ENCODE peak calls at places on chromosome 11, in five cellular contexts. O is endothelial cell, Q is mammary epithelial cell, F is EL, X is NCI-H1092. M is an unnamed sample.

GRCh38 chr11:96246718-96247540 is 96.1 kb downstream of the MAML2 start:
- DNase-seq in O (no peak), Q (peak; percentile 72), F (no peak), X (no peak), M (peak; percentile 38)

GRCh38 chr11:2580061-2580421 is 119.8 kb downstream of the KCNQ1OT1 start:
- DNase-seq in O (no peak), Q (no peak), F (no peak), X (no peak), M (no peak)

GRCh38 chr11:83502041-83502440 is 215.9 kb upstream of the CCDC90B start:
- DNase-seq in O (no peak), Q (no peak), F (no peak), X (no peak), M (no peak)

GRCh38 chr11:69818243-69819108 is 740 bp downstream of the FGF3 start:
- DNase-seq in O (no peak), Q (no peak), F (no peak), X (no peak), M (no peak)

GRCh38 chr11:129208863-129209262 is 16.7 kb upstream of the ARHGAP32 start:
- DNase-seq in O (no peak), Q (no peak), F (no peak), X (no peak), M (no peak)

GRCh38 chr11:44852159-44852707 is 98.5 kb downstream of the TP53I11 start:
- DNase-seq in O (no peak), Q (no peak), F (peak; percentile 23), X (no peak), M (no peak)

GRCh38 chr11:111986589-111986988 is 38.6 kb upstream of the DLAT start:
- DNase-seq in O (no peak), Q (no peak), F (no peak), X (no peak), M (no peak)

GRCh38 chr11:122791411-122791810 is 46.9 kb upstream of the CRTAM start:
- DNase-seq in O (no peak), Q (no peak), F (peak; percentile 66), X (no peak), M (no peak)

GRCh38 chr11:8267280-8267679 is 3.6 kb upstream of the LMO1 start:
- DNase-seq in O (no peak), Q (no peak), F (no peak), X (no peak), M (no peak)

GRCh38 chr11:2929880-2930704 is 872 bp upstream of the PHLDA2 start:
- DNase-seq in O (peak; percentile 38), Q (peak; percentile 69), F (peak; percentile 76), X (peak; percentile 23), M (no peak)

GRCh38 chr11:124717786-124718634 is 21.7 kb upstream of the NRGN start:
- DNase-seq in O (peak; percentile 23), Q (peak; percentile 46), F (peak; percentile 51), X (no peak), M (peak; percentile 53)

GRCh38 chr11:7587712-7588111 is 73.9 kb downstream of the PPFIBP2 start:
- DNase-seq in O (no peak), Q (no peak), F (no peak), X (no peak), M (no peak)

GRCh38 chr11:86182976-86183584 is 61.5 kb upstream of the EED start:
- DNase-seq in O (no peak), Q (peak; percentile 95), F (peak; percentile 55), X (no peak), M (no peak)

GRCh38 chr11:69726019-69726418 is 22.2 kb upstream of the FGF19 start:
- DNase-seq in O (no peak), Q (no peak), F (peak; percentile 54), X (no peak), M (no peak)

M was measured in AG20443.